ENCODE peak calls at places on chromosome 5, in seven cellular contexts. S, X, D, F, M, Y and J are unnamed samples.

GRCh38 chr5:1736889-1737711 is 62.5 kb downstream of the MRPL36 start:
- DNase-seq in S (no peak), X (no peak), D (no peak), F (no peak), M (no peak), Y (no peak), J (no peak)

GRCh38 chr5:163094492-163095180 is 342.8 kb upstream of the CCNG1 start:
- DNase-seq in S (no peak), X (no peak), D (no peak), F (no peak), M (no peak), Y (no peak), J (no peak)

GRCh38 chr5:170070556-170071412 is 34.9 kb upstream of the FOXI1 start:
- DNase-seq in S (no peak), X (peak; percentile 32), D (no peak), F (peak; percentile 78), M (peak; percentile 16), Y (peak; percentile 31), J (no peak)

GRCh38 chr5:116740771-116741170 is 166.1 kb upstream of the SEMA6A start:
- DNase-seq in S (no peak), X (no peak), D (no peak), F (no peak), M (no peak), Y (no peak), J (no peak)

GRCh38 chr5:162096448-162096847 is 28.9 kb downstream of the GABRG2 start:
- DNase-seq in S (no peak), X (peak; percentile 9), D (no peak), F (no peak), M (no peak), Y (no peak), J (no peak)

GRCh38 chr5:57492632-57493031 is 10.0 kb upstream of the ACTBL2 start:
- DNase-seq in S (no peak), X (no peak), D (no peak), F (no peak), M (no peak), Y (no peak), J (no peak)

GRCh38 chr5:125134216-125135081 is 388.0 kb upstream of the ZNF608 start:
- DNase-seq in S (peak; percentile 25), X (peak; percentile 17), D (no peak), F (no peak), M (peak; percentile 15), Y (no peak), J (no peak)

GRCh38 chr5:171137768-171138540 is 171.1 kb upstream of the TLX3 start:
- DNase-seq in S (no peak), X (no peak), D (no peak), F (no peak), M (no peak), Y (no peak), J (no peak)

GRCh38 chr5:115557667-115558387 is 13.3 kb upstream of the FEM1C start:
- DNase-seq in S (no peak), X (no peak), D (no peak), F (no peak), M (no peak), Y (no peak), J (no peak)

GRCh38 chr5:147234825-147235635 is at the start of gene STK32A:
- DNase-seq in S (no peak), X (peak; percentile 70), D (peak; percentile 36), F (peak; percentile 84), M (no peak), Y (peak; percentile 34), J (peak; percentile 83)

GRCh38 chr5:141313711-141314110 is 6.9 kb downstream of the TAF7 start:
- DNase-seq in S (no peak), X (no peak), D (no peak), F (no peak), M (no peak), Y (no peak), J (no peak)

GRCh38 chr5:151003503-151003860 is 16.9 kb upstream of the GPX3 start:
- DNase-seq in S (no peak), X (no peak), D (no peak), F (no peak), M (no peak), Y (no peak), J (no peak)

GRCh38 chr5:393846-394275 is 49.1 kb upstream of the EXOC3 start:
- DNase-seq in S (no peak), X (no peak), D (no peak), F (no peak), M (no peak), Y (no peak), J (no peak)

GRCh38 chr5:103505581-103506305 is 56.8 kb downstream of the NUDT12 start:
- DNase-seq in S (no peak), X (no peak), D (no peak), F (peak; percentile 40), M (no peak), Y (no peak), J (no peak)

GRCh38 chr5:94562327-94562971 is 56.0 kb downstream of the KIAA0825 start:
- DNase-seq in S (no peak), X (no peak), D (no peak), F (no peak), M (no peak), Y (no peak), J (no peak)

GRCh38 chr5:113489299-113489698 is 1.0 kb upstream of the MCC start:
- DNase-seq in S (no peak), X (no peak), D (no peak), F (peak; percentile 58), M (peak; percentile 89), Y (no peak), J (no peak)

GRCh38 chr5:9358961-9359686 is 186.8 kb downstream of the SEMA5A start:
- DNase-seq in S (no peak), X (no peak), D (no peak), F (no peak), M (no peak), Y (no peak), J (no peak)

GRCh38 chr5:116652196-116652729 is 77.6 kb upstream of the SEMA6A start:
- DNase-seq in S (no peak), X (peak; percentile 64), D (no peak), F (peak; percentile 86), M (peak; percentile 79), Y (peak; percentile 62), J (peak; percentile 38)

GRCh38 chr5:15500326-15500958 is 462 bp downstream of the FBXL7 start:
- DNase-seq in S (no peak), X (peak; percentile 48), D (peak; percentile 60), F (peak; percentile 90), M (no peak), Y (peak; percentile 65), J (no peak)

GRCh38 chr5:109857405-109858031 is 167.8 kb downstream of the MAN2A1 start:
- DNase-seq in S (no peak), X (no peak), D (no peak), F (no peak), M (no peak), Y (no peak), J (no peak)

GRCh38 chr5:66596791-66597757 is 881 bp downstream of the MAST4 start:
- DNase-seq in S (no peak), X (peak; percentile 39), D (peak; percentile 40), F (peak; percentile 79), M (no peak), Y (peak; percentile 57), J (peak; percentile 42)

GRCh38 chr5:60551829-60552228 is 148.1 kb downstream of the DEPDC1B start:
- DNase-seq in S (no peak), X (no peak), D (no peak), F (no peak), M (no peak), Y (no peak), J (no peak)

GRCh38 chr5:39605966-39606591 is 181.3 kb upstream of the DAB2 start:
- DNase-seq in S (peak; percentile 89), X (no peak), D (no peak), F (no peak), M (no peak), Y (no peak), J (no peak)

GRCh38 chr5:143560378-143560777 is 156.9 kb upstream of the NR3C1 start:
- DNase-seq in S (no peak), X (no peak), D (no peak), F (no peak), M (no peak), Y (no peak), J (no peak)
- H3K27ac ChIP-seq in S (no peak overlapping the region), X (no peak overlapping the region), D (no peak overlapping the region), F (no peak overlapping the region), M (no peak overlapping the region), Y (no peak overlapping the region), J (no peak overlapping the region)

DNA sequence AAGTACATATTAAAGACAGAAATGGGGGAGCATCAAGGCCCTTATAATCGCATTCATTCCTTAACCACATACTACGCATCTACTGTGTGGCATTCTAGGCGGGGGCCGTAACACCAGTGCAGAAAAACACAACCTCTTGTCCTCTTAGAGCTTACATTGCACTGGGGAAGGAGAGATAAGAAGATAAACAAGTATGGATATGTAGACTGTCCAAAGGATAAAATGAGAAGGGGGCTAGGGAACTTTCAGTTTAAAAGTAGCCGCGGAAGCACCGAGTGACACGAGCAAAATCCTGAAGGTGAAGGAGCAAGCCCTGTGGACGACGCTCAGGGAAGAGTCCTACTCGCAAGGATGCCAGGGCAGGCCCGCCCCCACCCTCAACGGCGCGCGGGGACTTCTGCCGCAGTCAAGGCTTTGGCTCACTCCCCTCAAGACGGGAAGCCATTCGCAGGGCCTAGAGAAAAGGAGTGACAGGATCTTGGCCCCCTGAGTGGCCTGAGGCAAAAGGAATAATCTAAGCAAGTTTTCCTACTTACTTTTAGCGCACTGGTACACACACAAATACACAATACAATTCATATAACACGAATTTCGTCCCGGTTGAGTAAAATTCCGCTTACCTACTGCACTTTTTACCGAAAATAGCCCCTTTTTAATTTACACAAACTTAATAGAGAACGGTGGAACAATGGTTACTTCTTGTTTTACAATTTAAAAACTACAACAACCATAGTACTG is 1.3 kb upstream of the NIPBL start:
- DNase-seq in S (no peak), X (peak; percentile 45), D (peak; percentile 46), F (peak; percentile 81), M (no peak), Y (peak; percentile 46), J (peak; percentile 57)
- H3K27me3 ChIP-seq in S (no peaks in the 10 kb centered on the region), X (no peaks in the 10 kb centered on the region), D (no peaks in the 10 kb centered on the region), F (no peaks in the 10 kb centered on the region), M (no peaks in the 10 kb centered on the region), Y (no peaks in the 10 kb centered on the region), J (no peaks in the 10 kb centered on the region)

DNA sequence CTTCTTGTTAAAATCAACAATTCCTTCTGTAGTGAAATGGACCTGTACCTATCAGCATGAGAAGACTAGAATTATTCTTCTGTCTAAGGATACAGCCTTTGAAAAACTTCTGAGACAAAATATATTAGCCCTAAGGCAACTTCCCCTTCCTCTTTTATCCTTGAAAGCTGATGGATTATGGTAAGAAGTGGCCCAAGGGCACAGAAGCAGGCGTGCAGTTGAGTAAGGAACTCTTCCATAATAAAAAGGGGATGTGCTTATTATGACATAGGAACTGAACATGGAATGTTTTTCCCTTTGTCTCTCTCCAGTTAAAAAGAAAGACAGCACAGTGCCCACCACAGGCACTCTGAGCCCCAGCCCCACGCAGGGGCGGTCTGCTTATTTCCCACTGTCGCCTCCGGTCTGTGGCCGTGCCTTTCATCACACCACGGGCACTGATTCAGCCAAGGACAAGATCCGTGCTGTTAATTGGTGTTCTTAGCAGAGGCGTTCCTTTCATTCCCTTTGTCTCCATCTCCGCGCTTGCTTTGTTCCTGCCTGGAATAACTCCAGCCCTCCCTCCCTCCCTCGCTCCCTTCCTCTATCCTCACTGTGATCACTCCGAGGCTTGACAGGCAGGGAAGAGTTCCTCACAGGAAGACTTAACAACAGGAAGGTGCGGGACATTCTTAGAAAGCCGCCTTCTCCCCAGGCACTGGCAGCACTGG is 135.9 kb upstream of the OTULINL start:
- DNase-seq in S (no peak), X (peak; percentile 83), D (peak; percentile 63), F (peak; percentile 74), M (no peak), Y (no peak), J (no peak)
- H3K4me1 ChIP-seq in S (peaks cover 26% of the 10 kb centered on the region), X (peaks cover 32% of the 10 kb centered on the region), D (peaks cover 9% of the 10 kb centered on the region), F (peaks cover 16% of the 10 kb centered on the region), M (peaks cover 7% of the 10 kb centered on the region), Y (peaks cover 86% of the 10 kb centered on the region), J (no peaks in the 10 kb centered on the region)

GRCh38 chr5:74326571-74327338 is 313.8 kb downstream of the ENC1 start:
- DNase-seq in S (no peak), X (no peak), D (no peak), F (no peak), M (peak; percentile 87), Y (no peak), J (peak; percentile 35)
- H3K27ac ChIP-seq in S (no peak overlapping the region), X (no peak overlapping the region), D (no peak overlapping the region), F (no peak overlapping the region), M (no peak overlapping the region), Y (no peak overlapping the region), J (peak overlapping the region; percentile 46)